ENCODE peak calls at places on chromosomes 12 and 14, in eight cellular contexts. S is fibroblast of lung; A is GM18507; T is brain microvascular endothelial cell; G is NCI-H345; V is SJCRH30; X is activated T-cell treated with anti-CD3 and anti-CD28 coated beads, Interleukin-2, amount 50 U/mL, for 24 hours; N is Kasumi-1. C is an unnamed sample.

GRCh38 chr12:50087995-50088394 is 2.9 kb downstream of the SMARCD1 start:
- DNase-seq in S (peak; percentile 57), T (peak; percentile 60), V (no peak), N (no peak), X (no peak), A (no peak), G (no peak), C (no peak)

GRCh38 chr12:120453977-120454376 is 7.7 kb downstream of the GATC start:
- DNase-seq in V (no peak), S (peak; percentile 16), A (no peak), X (no peak), T (no peak), N (peak; percentile 80), G (no peak), C (no peak)

GRCh38 chr14:64387738-64388532 is at the start of gene MTHFD1:
- DNase-seq in T (peak; percentile 99), G (peak; percentile 99), V (peak; percentile 99), N (peak; percentile 98), S (peak; percentile 99), A (peak; percentile 93), X (peak; percentile 95), C (peak; percentile 88)

GRCh38 chr12:62760779-62761178 is 174.2 kb downstream of the PPM1H start:
- DNase-seq in G (no peak), S (peak; percentile 53), X (no peak), V (no peak), A (peak; percentile 22), T (peak; percentile 12), N (no peak), C (no peak)

GRCh38 chr12:108273217-108273616 is 65.9 kb downstream of the CMKLR1 start:
- DNase-seq in V (no peak), N (no peak), X (no peak), G (no peak), A (no peak), S (no peak), T (no peak), C (no peak)

GRCh38 chr14:39376671-39377403 is 55.4 kb downstream of the FBXO33 start:
- DNase-seq in S (peak; percentile 57), A (no peak), X (no peak), V (no peak), T (no peak), N (peak; percentile 36), G (no peak), C (no peak)

GRCh38 chr12:127351481-127352010 is 915.4 kb upstream of the TMEM132C start:
- DNase-seq in A (no peak), V (peak; percentile 4), S (no peak), T (no peak), X (no peak), G (no peak), N (no peak), C (no peak)

GRCh38 chr14:50001999-50002925 is 109.4 kb downstream of the ARF6 start:
- DNase-seq in A (no peak), V (no peak), G (no peak), X (peak; percentile 75), T (no peak), N (no peak), S (no peak), C (no peak)

GRCh38 chr14:75619598-75619997 is 41.1 kb downstream of the ERG28 start:
- DNase-seq in G (no peak), S (no peak), T (no peak), X (no peak), A (no peak), V (no peak), N (no peak), C (no peak)

GRCh38 chr14:74855021-74855420 is 20.9 kb downstream of the PROX2 start:
- DNase-seq in N (no peak), V (no peak), T (no peak), A (no peak), G (no peak), S (no peak), X (no peak), C (no peak)